ENCODE peak calls at places on chromosomes 3 and 15, in four cellular contexts. One of them, this sample, is unnamed.
A peak's percentile ranks its signal among the peaks of the same experiment; 100 is the strongest.

GRCh38 chr15:38002883-38003477 is 68.5 kb downstream of the TMCO5A start:
- DNase-seq in IMR-90: peak; percentile 84
- DNase-seq in K562: no peak
- DNase-seq in neural progenitor cell: peak; percentile 81
- DNase-seq in this sample: peak; percentile 77

GRCh38 chr3:155956508-155957411 is 86.3 kb downstream of the GMPS start:
- DNase-seq in IMR-90: no peak
- DNase-seq in K562: no peak
- DNase-seq in neural progenitor cell: no peak
- DNase-seq in this sample: no peak

GRCh38 chr3:71924721-71925120 is 139.8 kb upstream of the PROK2 start:
- DNase-seq in IMR-90: no peak
- DNase-seq in K562: no peak
- DNase-seq in neural progenitor cell: no peak
- DNase-seq in this sample: no peak

GRCh38 chr15:51172190-51172589 is 77.5 kb upstream of the TNFAIP8L3 start:
- DNase-seq in IMR-90: peak; percentile 24
- DNase-seq in K562: no peak
- DNase-seq in neural progenitor cell: no peak
- DNase-seq in this sample: peak; percentile 62

GRCh38 chr3:64125561-64125960 is 99.7 kb downstream of the PRICKLE2 start:
- DNase-seq in IMR-90: no peak
- DNase-seq in K562: no peak
- DNase-seq in neural progenitor cell: no peak
- DNase-seq in this sample: no peak

GRCh38 chr3:188950832-188951489 is 220.8 kb upstream of the TPRG1 start:
- DNase-seq in IMR-90: peak; percentile 99
- DNase-seq in K562: no peak
- DNase-seq in neural progenitor cell: no peak
- DNase-seq in this sample: peak; percentile 96

GRCh38 chr3:171236586-171237120 is 210.1 kb upstream of the SLC2A2 start:
- DNase-seq in IMR-90: no peak
- DNase-seq in K562: no peak
- DNase-seq in neural progenitor cell: no peak
- DNase-seq in this sample: no peak

GRCh38 chr3:4949659-4950058 is 29.6 kb upstream of the BHLHE40 start:
- DNase-seq in IMR-90: no peak
- DNase-seq in K562: no peak
- DNase-seq in neural progenitor cell: no peak
- DNase-seq in this sample: peak; percentile 57

GRCh38 chr15:97598353-97598798 is 362.1 kb upstream of the ARRDC4 start:
- DNase-seq in IMR-90: no peak
- DNase-seq in K562: no peak
- DNase-seq in neural progenitor cell: no peak
- DNase-seq in this sample: no peak

GRCh38 chr15:93031103-93031464 is 57.9 kb downstream of the RGMA start:
- DNase-seq in IMR-90: no peak
- DNase-seq in K562: no peak
- DNase-seq in neural progenitor cell: no peak
- DNase-seq in this sample: no peak

GRCh38 chr3:75042941-75043340 is 428.5 kb upstream of the CNTN3 start:
- DNase-seq in IMR-90: no peak
- DNase-seq in K562: no peak
- DNase-seq in neural progenitor cell: peak; percentile 12
- DNase-seq in this sample: no peak

GRCh38 chr3:146037697-146038096 is 123.3 kb downstream of the PLOD2 start:
- DNase-seq in IMR-90: peak; percentile 30
- DNase-seq in K562: no peak
- DNase-seq in neural progenitor cell: no peak
- DNase-seq in this sample: peak; percentile 49

GRCh38 chr3:56596441-56596840 is 39.5 kb downstream of the CCDC66 start:
- DNase-seq in IMR-90: no peak
- DNase-seq in K562: no peak
- DNase-seq in neural progenitor cell: no peak
- DNase-seq in this sample: no peak

GRCh38 chr3:64149886-64150285 is 75.4 kb downstream of the PRICKLE2 start:
- DNase-seq in IMR-90: no peak
- DNase-seq in K562: no peak
- DNase-seq in neural progenitor cell: no peak
- DNase-seq in this sample: no peak

GRCh38 chr3:46490338-46491084 is 7.3 kb upstream of the RTP3 start:
- DNase-seq in IMR-90: peak; percentile 58
- DNase-seq in K562: no peak
- DNase-seq in neural progenitor cell: no peak
- DNase-seq in this sample: peak; percentile 30

GRCh38 chr3:107117156-107117555 is 260.1 kb upstream of the CCDC54 start:
- DNase-seq in IMR-90: no peak
- DNase-seq in K562: no peak
- DNase-seq in neural progenitor cell: no peak
- DNase-seq in this sample: no peak

GRCh38 chr3:140898340-140899180 is 43.1 kb upstream of the SLC25A36 start:
- DNase-seq in IMR-90: peak; percentile 87
- DNase-seq in K562: peak; percentile 39
- DNase-seq in neural progenitor cell: peak; percentile 33
- DNase-seq in this sample: peak; percentile 95

GRCh38 chr3:195753609-195754008 is 32.8 kb downstream of the MUC20 start:
- DNase-seq in IMR-90: no peak
- DNase-seq in K562: no peak
- DNase-seq in neural progenitor cell: no peak
- DNase-seq in this sample: no peak

GRCh38 chr3:170154569-170155143 is 26.9 kb downstream of the PHC3 start:
- DNase-seq in IMR-90: no peak
- DNase-seq in K562: no peak
- DNase-seq in neural progenitor cell: peak; percentile 2
- DNase-seq in this sample: no peak

GRCh38 chr15:65519781-65520299 is 2.4 kb upstream of the DPP8 start:
- DNase-seq in IMR-90: no peak
- DNase-seq in K562: no peak
- DNase-seq in neural progenitor cell: no peak
- DNase-seq in this sample: no peak

GRCh38 chr3:69425249-69425648 is 39.4 kb upstream of the FRMD4B start:
- DNase-seq in IMR-90: peak; percentile 7
- DNase-seq in K562: no peak
- DNase-seq in neural progenitor cell: peak; percentile 33
- DNase-seq in this sample: peak; percentile 63

GRCh38 chr3:23594897-23595670 is 210.7 kb upstream of the UBE2E1 start:
- DNase-seq in IMR-90: peak; percentile 12
- DNase-seq in K562: no peak
- DNase-seq in neural progenitor cell: peak; percentile 35
- DNase-seq in this sample: peak; percentile 81

GRCh38 chr15:62483817-62484216 is 318.7 kb upstream of the C2CD4B start:
- DNase-seq in IMR-90: peak; percentile 21
- DNase-seq in K562: no peak
- DNase-seq in neural progenitor cell: no peak
- DNase-seq in this sample: peak; percentile 57

GRCh38 chr3:37074178-37074577 is 80.9 kb downstream of the MLH1 start:
- DNase-seq in IMR-90: peak; percentile 79
- DNase-seq in K562: no peak
- DNase-seq in neural progenitor cell: no peak
- DNase-seq in this sample: peak; percentile 87

GRCh38 chr15:62870216-62870615 is 172.3 kb upstream of the TPM1 start:
- DNase-seq in IMR-90: no peak
- DNase-seq in K562: no peak
- DNase-seq in neural progenitor cell: no peak
- DNase-seq in this sample: no peak

GRCh38 chr15:82186748-82187415 is 75.7 kb downstream of the EFL1 start:
- DNase-seq in IMR-90: no peak
- DNase-seq in K562: no peak
- DNase-seq in neural progenitor cell: no peak
- DNase-seq in this sample: no peak

GRCh38 chr3:132628157-132628556 is 31.1 kb downstream of the ACKR4 start:
- DNase-seq in IMR-90: no peak
- DNase-seq in K562: no peak
- DNase-seq in neural progenitor cell: no peak
- DNase-seq in this sample: no peak

GRCh38 chr3:47711596-47711995 is 70.1 kb downstream of the SMARCC1 start:
- DNase-seq in IMR-90: no peak
- DNase-seq in K562: no peak
- DNase-seq in neural progenitor cell: no peak
- DNase-seq in this sample: no peak

GRCh38 chr15:68526269-68526668 is 52.5 kb upstream of the CORO2B start:
- DNase-seq in IMR-90: peak; percentile 72
- DNase-seq in K562: no peak
- DNase-seq in neural progenitor cell: no peak
- DNase-seq in this sample: peak; percentile 50

GRCh38 chr15:101022876-101023275 is 103.7 kb downstream of the LRRK1 start:
- DNase-seq in IMR-90: no peak
- DNase-seq in K562: no peak
- DNase-seq in neural progenitor cell: no peak
- DNase-seq in this sample: no peak

GRCh38 chr3:5187920-5188418 is 462 bp downstream of the EDEM1 start:
- DNase-seq in IMR-90: peak; percentile 24
- DNase-seq in K562: peak; percentile 69
- DNase-seq in neural progenitor cell: peak; percentile 73
- DNase-seq in this sample: peak; percentile 69

GRCh38 chr15:58627046-58627445 is 122.5 kb downstream of the ADAM10 start:
- DNase-seq in IMR-90: no peak
- DNase-seq in K562: no peak
- DNase-seq in neural progenitor cell: no peak
- DNase-seq in this sample: no peak

GRCh38 chr3:178562143-178562868 is 26.1 kb downstream of the KCNMB2 start:
- DNase-seq in IMR-90: no peak
- DNase-seq in K562: no peak
- DNase-seq in neural progenitor cell: no peak
- DNase-seq in this sample: peak; percentile 34

GRCh38 chr15:89105147-89105546 is 16.9 kb downstream of the ABHD2 start:
- DNase-seq in IMR-90: peak; percentile 99
- DNase-seq in K562: no peak
- DNase-seq in neural progenitor cell: no peak
- DNase-seq in this sample: peak; percentile 95

GRCh38 chr3:175914785-175915184 is 1055.7 kb downstream of the NAALADL2 start:
- DNase-seq in IMR-90: peak; percentile 33
- DNase-seq in K562: no peak
- DNase-seq in neural progenitor cell: no peak
- DNase-seq in this sample: peak; percentile 31

GRCh38 chr15:50166216-50166615 is 15.8 kb upstream of the SLC27A2 start:
- DNase-seq in IMR-90: peak; percentile 87
- DNase-seq in K562: no peak
- DNase-seq in neural progenitor cell: no peak
- DNase-seq in this sample: peak; percentile 66

GRCh38 chr15:60935130-60935529 is 294.0 kb downstream of the RORA start:
- DNase-seq in IMR-90: no peak
- DNase-seq in K562: no peak
- DNase-seq in neural progenitor cell: no peak
- DNase-seq in this sample: no peak

GRCh38 chr3:39192490-39193092 is at the start of gene XIRP1:
- DNase-seq in IMR-90: peak; percentile 33
- DNase-seq in K562: no peak
- DNase-seq in neural progenitor cell: no peak
- DNase-seq in this sample: no peak

GRCh38 chr3:138184994-138185393 is 2.1 kb upstream of the ARMC8 start:
- DNase-seq in IMR-90: peak; percentile 13
- DNase-seq in K562: no peak
- DNase-seq in neural progenitor cell: peak; percentile 7
- DNase-seq in this sample: no peak

GRCh38 chr3:193816656-193817311 is 223.8 kb downstream of the OPA1 start:
- DNase-seq in IMR-90: peak; percentile 11
- DNase-seq in K562: peak; percentile 57
- DNase-seq in neural progenitor cell: peak; percentile 94
- DNase-seq in this sample: no peak

GRCh38 chr3:125594581-125595011 is 701 bp downstream of the OSBPL11 start:
- DNase-seq in IMR-90: peak; percentile 22
- DNase-seq in K562: no peak
- DNase-seq in neural progenitor cell: peak; percentile 53
- DNase-seq in this sample: peak; percentile 68
- H3K9ac ChIP-seq in IMR-90: peak overlapping the region; percentile 90
- H3K9ac ChIP-seq in K562: peak overlapping the region; percentile 94
- H3K9ac ChIP-seq in neural progenitor cell: peak overlapping the region; percentile 70
- H3K9ac ChIP-seq in this sample: peak overlapping the region; percentile 93

GRCh38 chr15:29294732-29295131 is 25.1 kb upstream of the NSMCE3 start:
- DNase-seq in IMR-90: no peak
- DNase-seq in K562: no peak
- DNase-seq in neural progenitor cell: no peak
- DNase-seq in this sample: no peak
- H3K4me1 ChIP-seq in IMR-90: no peaks in the 10 kb centered on the region
- H3K4me1 ChIP-seq in K562: no peaks in the 10 kb centered on the region
- H3K4me1 ChIP-seq in neural progenitor cell: no peaks in the 10 kb centered on the region
- H3K4me1 ChIP-seq in this sample: no peaks in the 10 kb centered on the region

GRCh38 chr3:45214061-45214680 is 11.9 kb downstream of the TMEM158 start:
- DNase-seq in IMR-90: no peak
- DNase-seq in K562: no peak
- DNase-seq in neural progenitor cell: no peak
- DNase-seq in this sample: no peak
- H3K9ac ChIP-seq in IMR-90: no peak overlapping the region
- H3K9ac ChIP-seq in K562: no peak overlapping the region
- H3K9ac ChIP-seq in neural progenitor cell: no peak overlapping the region
- H3K9ac ChIP-seq in this sample: no peak overlapping the region

DNA sequence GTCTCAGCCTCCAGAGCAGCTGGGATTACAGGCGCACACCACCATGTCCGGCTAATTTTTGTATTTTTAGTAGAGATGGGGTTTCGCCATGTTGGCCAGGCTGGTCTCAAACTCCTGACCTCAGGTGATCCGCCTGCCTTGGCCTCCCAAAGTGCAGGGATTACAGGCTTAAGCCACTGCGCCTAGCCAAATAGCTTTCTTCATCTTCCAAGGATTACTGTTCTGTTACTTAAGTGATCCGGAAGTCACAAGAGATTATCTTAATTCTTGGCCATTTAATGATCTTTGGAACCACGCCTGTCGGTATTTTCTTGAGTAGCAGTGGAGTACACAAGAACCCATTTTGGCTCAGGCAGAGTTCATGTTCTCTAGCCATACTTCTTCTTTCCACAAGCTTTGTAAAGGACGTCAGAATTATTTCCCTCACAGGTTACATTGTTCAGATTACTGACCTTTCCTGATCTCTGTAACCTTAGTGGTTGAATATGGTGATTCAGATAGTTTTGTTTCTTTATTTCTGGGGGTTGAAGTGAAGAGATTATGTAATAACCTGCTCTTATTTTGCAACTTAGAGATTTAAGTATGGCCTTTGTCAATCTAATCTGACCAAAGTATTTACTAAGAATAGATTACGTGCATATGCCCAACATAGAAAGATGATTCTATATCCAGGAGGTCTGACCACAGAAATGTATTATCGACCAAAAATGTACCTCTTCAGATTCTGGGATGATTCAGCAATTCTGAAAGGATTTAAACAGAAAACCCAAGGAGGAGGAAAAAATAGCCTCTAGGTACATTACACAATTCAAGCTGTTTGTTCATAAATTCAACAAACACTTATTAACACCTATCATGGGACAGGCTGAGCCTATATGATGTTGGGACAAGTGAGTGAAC is 132.2 kb downstream of the GREM1 start:
- DNase-seq in IMR-90: peak; percentile 98
- DNase-seq in K562: no peak
- DNase-seq in neural progenitor cell: no peak
- DNase-seq in this sample: peak; percentile 86
- H3K4me1 ChIP-seq in IMR-90: peaks cover 14% of the 10 kb centered on the region
- H3K4me1 ChIP-seq in K562: no peaks in the 10 kb centered on the region
- H3K4me1 ChIP-seq in neural progenitor cell: peaks cover 9% of the 10 kb centered on the region
- H3K4me1 ChIP-seq in this sample: peaks cover 28% of the 10 kb centered on the region

GRCh38 chr3:183116051-183116614 is 16.8 kb upstream of the MCCC1 start:
- DNase-seq in IMR-90: no peak
- DNase-seq in K562: peak; percentile 78
- DNase-seq in neural progenitor cell: peak; percentile 97
- DNase-seq in this sample: no peak
- H3K9ac ChIP-seq in IMR-90: no peak overlapping the region
- H3K9ac ChIP-seq in K562: peak overlapping the region; percentile 67
- H3K9ac ChIP-seq in neural progenitor cell: no peak overlapping the region
- H3K9ac ChIP-seq in this sample: no peak overlapping the region